ENCODE peak calls at places on chromosomes 16 and 17, in ten cellular contexts. One of them, this sample, is unnamed.

GRCh38 chr16:82506734-82507133 is 120.0 kb upstream of the CDH13 start:
- DNase-seq in 8988T: no peak
- DNase-seq in NCI-H1417: peak
- DNase-seq in activated CD4-positive, CD25-positive, alpha-beta regulatory T cell: no peak
- DNase-seq in GDM1: no peak
- DNase-seq in nephron progenitor cell: no peak
- DNase-seq in HT1080: no peak
- DNase-seq in GM12864: no peak
- DNase-seq in erythroblast: no peak
- DNase-seq in aorta: no peak
- DNase-seq in this sample: no peak

GRCh38 chr16:67407176-67407787 is 9.0 kb downstream of the ZDHHC1 start:
- DNase-seq in 8988T: no peak
- DNase-seq in NCI-H1417: no peak
- DNase-seq in activated CD4-positive, CD25-positive, alpha-beta regulatory T cell: no peak
- DNase-seq in GDM1: no peak
- DNase-seq in nephron progenitor cell: no peak
- DNase-seq in HT1080: no peak
- DNase-seq in GM12864: no peak
- DNase-seq in erythroblast: no peak
- DNase-seq in aorta: no peak
- DNase-seq in this sample: no peak

GRCh38 chr16:5336898-5337297 is 239.3 kb upstream of the EEF2KMT start:
- DNase-seq in 8988T: no peak
- DNase-seq in NCI-H1417: peak
- DNase-seq in activated CD4-positive, CD25-positive, alpha-beta regulatory T cell: no peak
- DNase-seq in GDM1: no peak
- DNase-seq in nephron progenitor cell: no peak
- DNase-seq in HT1080: no peak
- DNase-seq in GM12864: no peak
- DNase-seq in erythroblast: no peak
- DNase-seq in aorta: no peak
- DNase-seq in this sample: no peak

GRCh38 chr16:66406534-66407368 is 20.3 kb upstream of the BEAN1 start:
- DNase-seq in 8988T: peak
- DNase-seq in NCI-H1417: peak
- DNase-seq in activated CD4-positive, CD25-positive, alpha-beta regulatory T cell: peak
- DNase-seq in GDM1: peak
- DNase-seq in nephron progenitor cell: peak
- DNase-seq in HT1080: peak
- DNase-seq in GM12864: no peak
- DNase-seq in erythroblast: peak
- DNase-seq in aorta: peak
- DNase-seq in this sample: peak

GRCh38 chr17:48429156-48429555 is 858 bp downstream of the SKAP1 start:
- DNase-seq in 8988T: no peak
- DNase-seq in NCI-H1417: no peak
- DNase-seq in activated CD4-positive, CD25-positive, alpha-beta regulatory T cell: no peak
- DNase-seq in GDM1: no peak
- DNase-seq in nephron progenitor cell: no peak
- DNase-seq in HT1080: no peak
- DNase-seq in GM12864: no peak
- DNase-seq in erythroblast: no peak
- DNase-seq in aorta: no peak
- DNase-seq in this sample: no peak

GRCh38 chr17:81394377-81394747 is 895 bp upstream of the BAHCC1 start:
- DNase-seq in 8988T: no peak
- DNase-seq in NCI-H1417: no peak
- DNase-seq in activated CD4-positive, CD25-positive, alpha-beta regulatory T cell: no peak
- DNase-seq in GDM1: no peak
- DNase-seq in nephron progenitor cell: no peak
- DNase-seq in HT1080: no peak
- DNase-seq in GM12864: no peak
- DNase-seq in erythroblast: no peak
- DNase-seq in aorta: no peak
- DNase-seq in this sample: no peak

GRCh38 chr17:13597723-13598347 is 3.9 kb downstream of the HS3ST3A1 start:
- DNase-seq in 8988T: no peak
- DNase-seq in NCI-H1417: peak
- DNase-seq in activated CD4-positive, CD25-positive, alpha-beta regulatory T cell: no peak
- DNase-seq in GDM1: no peak
- DNase-seq in nephron progenitor cell: peak
- DNase-seq in HT1080: peak
- DNase-seq in GM12864: peak
- DNase-seq in erythroblast: peak
- DNase-seq in aorta: no peak
- DNase-seq in this sample: peak

GRCh38 chr17:48816774-48817590 is at the start of gene TTLL6:
- DNase-seq in 8988T: peak
- DNase-seq in NCI-H1417: peak
- DNase-seq in activated CD4-positive, CD25-positive, alpha-beta regulatory T cell: peak
- DNase-seq in GDM1: peak
- DNase-seq in nephron progenitor cell: peak
- DNase-seq in HT1080: peak
- DNase-seq in GM12864: no peak
- DNase-seq in erythroblast: peak
- DNase-seq in aorta: peak
- DNase-seq in this sample: peak

GRCh38 chr17:28381141-28381825 is 9.8 kb downstream of the SARM1 start:
- DNase-seq in 8988T: no peak
- DNase-seq in NCI-H1417: no peak
- DNase-seq in activated CD4-positive, CD25-positive, alpha-beta regulatory T cell: no peak
- DNase-seq in GDM1: no peak
- DNase-seq in nephron progenitor cell: peak
- DNase-seq in HT1080: no peak
- DNase-seq in GM12864: no peak
- DNase-seq in erythroblast: peak
- DNase-seq in aorta: peak
- DNase-seq in this sample: no peak

GRCh38 chr17:20033410-20033809 is 24.3 kb downstream of the SPECC1 start:
- DNase-seq in 8988T: no peak
- DNase-seq in NCI-H1417: no peak
- DNase-seq in activated CD4-positive, CD25-positive, alpha-beta regulatory T cell: no peak
- DNase-seq in GDM1: no peak
- DNase-seq in nephron progenitor cell: no peak
- DNase-seq in HT1080: no peak
- DNase-seq in GM12864: no peak
- DNase-seq in erythroblast: no peak
- DNase-seq in aorta: no peak
- DNase-seq in this sample: no peak

GRCh38 chr17:49548506-49549310 is 27.0 kb upstream of the NXPH3 start:
- DNase-seq in 8988T: peak
- DNase-seq in NCI-H1417: no peak
- DNase-seq in activated CD4-positive, CD25-positive, alpha-beta regulatory T cell: no peak
- DNase-seq in GDM1: no peak
- DNase-seq in nephron progenitor cell: no peak
- DNase-seq in HT1080: peak
- DNase-seq in GM12864: no peak
- DNase-seq in erythroblast: peak
- DNase-seq in aorta: no peak
- DNase-seq in this sample: peak

GRCh38 chr16:89358030-89359005 is 132.0 kb downstream of the ANKRD11 start:
- DNase-seq in 8988T: no peak
- DNase-seq in NCI-H1417: no peak
- DNase-seq in activated CD4-positive, CD25-positive, alpha-beta regulatory T cell: no peak
- DNase-seq in GDM1: no peak
- DNase-seq in nephron progenitor cell: no peak
- DNase-seq in HT1080: no peak
- DNase-seq in GM12864: no peak
- DNase-seq in erythroblast: no peak
- DNase-seq in aorta: peak
- DNase-seq in this sample: no peak

GRCh38 chr17:38925263-38925995 is at the start of gene LASP1NB:
- DNase-seq in 8988T: no peak
- DNase-seq in NCI-H1417: no peak
- DNase-seq in activated CD4-positive, CD25-positive, alpha-beta regulatory T cell: peak
- DNase-seq in GDM1: no peak
- DNase-seq in nephron progenitor cell: peak
- DNase-seq in HT1080: no peak
- DNase-seq in GM12864: no peak
- DNase-seq in erythroblast: no peak
- DNase-seq in aorta: no peak
- DNase-seq in this sample: peak

GRCh38 chr17:2222901-2223616 is 80.5 kb downstream of the SMG6 start:
- DNase-seq in 8988T: no peak
- DNase-seq in NCI-H1417: no peak
- DNase-seq in activated CD4-positive, CD25-positive, alpha-beta regulatory T cell: no peak
- DNase-seq in GDM1: no peak
- DNase-seq in nephron progenitor cell: no peak
- DNase-seq in HT1080: no peak
- DNase-seq in GM12864: peak
- DNase-seq in erythroblast: no peak
- DNase-seq in aorta: no peak
- DNase-seq in this sample: no peak

GRCh38 chr17:47763913-47764582 is 31.0 kb downstream of the TBX21 start:
- DNase-seq in 8988T: no peak
- DNase-seq in NCI-H1417: no peak
- DNase-seq in activated CD4-positive, CD25-positive, alpha-beta regulatory T cell: no peak
- DNase-seq in GDM1: no peak
- DNase-seq in nephron progenitor cell: no peak
- DNase-seq in HT1080: peak
- DNase-seq in GM12864: no peak
- DNase-seq in erythroblast: no peak
- DNase-seq in aorta: no peak
- DNase-seq in this sample: no peak

GRCh38 chr17:43003542-43004172 is 2.9 kb upstream of the IFI35 start:
- DNase-seq in 8988T: no peak
- DNase-seq in NCI-H1417: no peak
- DNase-seq in activated CD4-positive, CD25-positive, alpha-beta regulatory T cell: no peak
- DNase-seq in GDM1: no peak
- DNase-seq in nephron progenitor cell: no peak
- DNase-seq in HT1080: peak
- DNase-seq in GM12864: no peak
- DNase-seq in erythroblast: no peak
- DNase-seq in aorta: peak
- DNase-seq in this sample: no peak

GRCh38 chr16:65572156-65572555 is 450.3 kb upstream of the CDH11 start:
- DNase-seq in 8988T: no peak
- DNase-seq in NCI-H1417: no peak
- DNase-seq in activated CD4-positive, CD25-positive, alpha-beta regulatory T cell: no peak
- DNase-seq in GDM1: no peak
- DNase-seq in nephron progenitor cell: no peak
- DNase-seq in HT1080: peak
- DNase-seq in GM12864: no peak
- DNase-seq in erythroblast: no peak
- DNase-seq in aorta: no peak
- DNase-seq in this sample: peak

GRCh38 chr16:1871974-1872635 is at the start of gene MEIOB:
- DNase-seq in 8988T: no peak
- DNase-seq in NCI-H1417: peak
- DNase-seq in activated CD4-positive, CD25-positive, alpha-beta regulatory T cell: no peak
- DNase-seq in GDM1: no peak
- DNase-seq in nephron progenitor cell: peak
- DNase-seq in HT1080: no peak
- DNase-seq in GM12864: no peak
- DNase-seq in erythroblast: peak
- DNase-seq in aorta: peak
- DNase-seq in this sample: peak

GRCh38 chr16:53115047-53115446 is 60.3 kb downstream of the CHD9 start:
- DNase-seq in 8988T: no peak
- DNase-seq in NCI-H1417: no peak
- DNase-seq in activated CD4-positive, CD25-positive, alpha-beta regulatory T cell: no peak
- DNase-seq in GDM1: no peak
- DNase-seq in nephron progenitor cell: no peak
- DNase-seq in HT1080: no peak
- DNase-seq in GM12864: no peak
- DNase-seq in erythroblast: no peak
- DNase-seq in aorta: no peak
- DNase-seq in this sample: no peak

GRCh38 chr17:46876926-46877325 is 25.5 kb downstream of the WNT9B start:
- DNase-seq in 8988T: no peak
- DNase-seq in NCI-H1417: no peak
- DNase-seq in activated CD4-positive, CD25-positive, alpha-beta regulatory T cell: no peak
- DNase-seq in GDM1: no peak
- DNase-seq in nephron progenitor cell: no peak
- DNase-seq in HT1080: no peak
- DNase-seq in GM12864: no peak
- DNase-seq in erythroblast: no peak
- DNase-seq in aorta: peak
- DNase-seq in this sample: no peak

GRCh38 chr17:7263801-7264078 is 1.5 kb upstream of the CLDN7 start:
- DNase-seq in 8988T: no peak
- DNase-seq in NCI-H1417: no peak
- DNase-seq in activated CD4-positive, CD25-positive, alpha-beta regulatory T cell: no peak
- DNase-seq in GDM1: no peak
- DNase-seq in nephron progenitor cell: no peak
- DNase-seq in HT1080: no peak
- DNase-seq in GM12864: no peak
- DNase-seq in erythroblast: no peak
- DNase-seq in aorta: no peak
- DNase-seq in this sample: no peak

GRCh38 chr16:89982318-89982717 is 33.8 kb downstream of the DEF8 start:
- DNase-seq in 8988T: no peak
- DNase-seq in NCI-H1417: no peak
- DNase-seq in activated CD4-positive, CD25-positive, alpha-beta regulatory T cell: no peak
- DNase-seq in GDM1: no peak
- DNase-seq in nephron progenitor cell: no peak
- DNase-seq in HT1080: no peak
- DNase-seq in GM12864: no peak
- DNase-seq in erythroblast: no peak
- DNase-seq in aorta: no peak
- DNase-seq in this sample: no peak

GRCh38 chr16:19837331-19837943 is 47.2 kb downstream of the GPRC5B start:
- DNase-seq in 8988T: no peak
- DNase-seq in NCI-H1417: no peak
- DNase-seq in activated CD4-positive, CD25-positive, alpha-beta regulatory T cell: no peak
- DNase-seq in GDM1: no peak
- DNase-seq in nephron progenitor cell: no peak
- DNase-seq in HT1080: no peak
- DNase-seq in GM12864: no peak
- DNase-seq in erythroblast: no peak
- DNase-seq in aorta: no peak
- DNase-seq in this sample: no peak

GRCh38 chr17:50297407-50297865 is 23.2 kb downstream of the TMEM92 start:
- DNase-seq in 8988T: peak
- DNase-seq in NCI-H1417: peak
- DNase-seq in activated CD4-positive, CD25-positive, alpha-beta regulatory T cell: peak
- DNase-seq in GDM1: peak
- DNase-seq in nephron progenitor cell: peak
- DNase-seq in HT1080: peak
- DNase-seq in GM12864: peak
- DNase-seq in erythroblast: peak
- DNase-seq in aorta: peak
- DNase-seq in this sample: peak

GRCh38 chr16:19718624-19718965 is 524 bp downstream of the IQCK start:
- DNase-seq in 8988T: no peak
- DNase-seq in NCI-H1417: no peak
- DNase-seq in activated CD4-positive, CD25-positive, alpha-beta regulatory T cell: no peak
- DNase-seq in GDM1: no peak
- DNase-seq in nephron progenitor cell: peak
- DNase-seq in HT1080: no peak
- DNase-seq in GM12864: no peak
- DNase-seq in erythroblast: no peak
- DNase-seq in aorta: no peak
- DNase-seq in this sample: no peak

GRCh38 chr17:8125947-8126305 is 2.0 kb upstream of the HES7 start:
- DNase-seq in 8988T: no peak
- DNase-seq in NCI-H1417: no peak
- DNase-seq in activated CD4-positive, CD25-positive, alpha-beta regulatory T cell: no peak
- DNase-seq in GDM1: no peak
- DNase-seq in nephron progenitor cell: peak
- DNase-seq in HT1080: peak
- DNase-seq in GM12864: no peak
- DNase-seq in erythroblast: no peak
- DNase-seq in aorta: no peak
- DNase-seq in this sample: peak

GRCh38 chr17:75011788-75012319 is 616 bp upstream of the MRPL58 start:
- DNase-seq in 8988T: no peak
- DNase-seq in NCI-H1417: no peak
- DNase-seq in activated CD4-positive, CD25-positive, alpha-beta regulatory T cell: no peak
- DNase-seq in GDM1: no peak
- DNase-seq in nephron progenitor cell: no peak
- DNase-seq in HT1080: no peak
- DNase-seq in GM12864: no peak
- DNase-seq in erythroblast: no peak
- DNase-seq in aorta: no peak
- DNase-seq in this sample: no peak

This sample was measured in SJSA1.